ENCODE peak calls at places on chromosomes 3 and 15, in ten cellular contexts. V is activated B cell treated with CpG ODN at 0.5 μM for 24 hours, D is tibial nerve, T is anterior cingulate cortex, J is C1 segment of cervical spinal cord, B is endothelial cell, Y is NCI-H1105 treated with DMSO at 0.1 percent for 48 hours, C is non-pigmented ciliary epithelial cell, M is Daoy, L is HT1080. U is an unnamed sample.

GRCh38 chr15:58442122-58442521 is 10.3 kb downstream of the LIPC start:
- DNase-seq in V (no peak), D (no peak), T (no peak), J (no peak), B (no peak), Y (no peak), C (no peak), M (peak), L (no peak), U (no peak)

GRCh38 chr3:55620361-55621025 is 133.4 kb upstream of the WNT5A start:
- DNase-seq in V (no peak), D (no peak), T (no peak), J (no peak), B (no peak), Y (no peak), C (no peak), M (peak), L (peak), U (no peak)

GRCh38 chr3:119230071-119230470 is 10.6 kb downstream of the B4GALT4 start:
- DNase-seq in V (no peak), D (no peak), T (no peak), J (no peak), B (no peak), Y (no peak), C (no peak), M (no peak), L (no peak), U (no peak)

GRCh38 chr3:14124223-14124614 is 451 bp downstream of the CHCHD4 start:
- DNase-seq in V (no peak), D (no peak), T (no peak), J (peak), B (peak), Y (peak), C (no peak), M (peak), L (peak), U (no peak)

GRCh38 chr3:32460031-32460749 is 42.5 kb downstream of the CMTM6 start:
- DNase-seq in V (peak), D (no peak), T (no peak), J (no peak), B (peak), Y (peak), C (no peak), M (no peak), L (no peak), U (no peak)

GRCh38 chr15:66941231-66941711 is 124.1 kb upstream of the SMAD3 start:
- DNase-seq in V (no peak), D (no peak), T (no peak), J (no peak), B (no peak), Y (no peak), C (no peak), M (no peak), L (no peak), U (no peak)

GRCh38 chr3:126474498-126475410 is 937 bp downstream of the ZXDC start:
- DNase-seq in V (no peak), D (no peak), T (no peak), J (no peak), B (peak), Y (peak), C (no peak), M (peak), L (peak), U (peak)

GRCh38 chr3:52403271-52403841 is 41.5 kb downstream of the SEMA3G start:
- DNase-seq in V (no peak), D (no peak), T (no peak), J (no peak), B (no peak), Y (no peak), C (no peak), M (no peak), L (no peak), U (no peak)

GRCh38 chr3:157175678-157176077 is 15.7 kb upstream of the CCNL1 start:
- DNase-seq in V (no peak), D (no peak), T (no peak), J (no peak), B (peak), Y (peak), C (no peak), M (peak), L (peak), U (no peak)

GRCh38 chr3:141275973-141276372 is 44.3 kb downstream of the PXYLP1 start:
- DNase-seq in V (no peak), D (no peak), T (no peak), J (no peak), B (no peak), Y (no peak), C (peak), M (peak), L (no peak), U (no peak)

GRCh38 chr3:64047214-64047613 is 23.9 kb upstream of the PSMD6 start:
- DNase-seq in V (no peak), D (no peak), T (no peak), J (no peak), B (no peak), Y (no peak), C (no peak), M (no peak), L (no peak), U (no peak)

GRCh38 chr15:48221885-48222284 is 15.8 kb downstream of the SLC12A1 start:
- DNase-seq in V (no peak), D (no peak), T (no peak), J (no peak), B (no peak), Y (no peak), C (no peak), M (no peak), L (no peak), U (no peak)

GRCh38 chr15:72136170-72137051 is 18.2 kb downstream of the SENP8 start:
- DNase-seq in V (no peak), D (no peak), T (no peak), J (no peak), B (no peak), Y (peak), C (no peak), M (peak), L (no peak), U (no peak)

GRCh38 chr15:48798319-48798718 is 12.6 kb downstream of the CEP152 start:
- DNase-seq in V (no peak), D (no peak), T (no peak), J (no peak), B (no peak), Y (peak), C (no peak), M (no peak), L (no peak), U (peak)

GRCh38 chr3:66567066-66567465 is 66.2 kb upstream of the LRIG1 start:
- DNase-seq in V (no peak), D (no peak), T (no peak), J (no peak), B (no peak), Y (no peak), C (peak), M (no peak), L (peak), U (no peak)

GRCh38 chr15:58453931-58454793 is 22.4 kb downstream of the LIPC start:
- DNase-seq in V (no peak), D (no peak), T (no peak), J (no peak), B (no peak), Y (no peak), C (no peak), M (peak), L (peak), U (no peak)

GRCh38 chr3:168088106-168088722 is 7.5 kb downstream of the GOLIM4 start:
- DNase-seq in V (no peak), D (no peak), T (no peak), J (no peak), B (peak), Y (no peak), C (no peak), M (peak), L (peak), U (peak)

GRCh38 chr3:79414821-79415220 is 353.0 kb downstream of the ROBO1 start:
- DNase-seq in V (no peak), D (no peak), T (no peak), J (no peak), B (no peak), Y (no peak), C (peak), M (peak), L (no peak), U (no peak)

GRCh38 chr3:23637339-23637738 is 168.4 kb upstream of the UBE2E1 start:
- DNase-seq in V (no peak), D (no peak), T (no peak), J (no peak), B (no peak), Y (no peak), C (no peak), M (no peak), L (no peak), U (no peak)

GRCh38 chr15:82832601-82833209 is 23.3 kb downstream of the WHAMM start:
- DNase-seq in V (no peak), D (no peak), T (no peak), J (no peak), B (no peak), Y (no peak), C (peak), M (peak), L (peak), U (no peak)

GRCh38 chr3:178001670-178002101 is 534.5 kb upstream of the KCNMB2 start:
- DNase-seq in V (no peak), D (no peak), T (no peak), J (no peak), B (no peak), Y (no peak), C (no peak), M (no peak), L (peak), U (no peak)

U was measured in BE2C.